ENCODE peak calls at places on chromosomes 13 and 19, in four cellular contexts. M is testis, U is neural crest cell, B is endothelial cell. S is an unnamed sample.

GRCh38 chr19:44846455-44847143 is 502 bp downstream of the NECTIN2 start:
- DNase-seq in U (peak), M (no peak), B (peak), S (no peak)

GRCh38 chr19:30785728-30786127 is 413.5 kb downstream of the ZNF536 start:
- DNase-seq in M (peak), B (no peak), U (no peak), S (no peak)

GRCh38 chr19:33066543-33066942 is 1.9 kb upstream of the RHPN2 start:
- DNase-seq in M (no peak), U (no peak), B (no peak), S (no peak)

GRCh38 chr19:1312732-1313694 is 27.3 kb downstream of the EFNA2 start:
- DNase-seq in M (no peak), U (no peak), B (no peak), S (peak)

GRCh38 chr19:40982594-40983101 is 8.4 kb upstream of the CYP2B6 start:
- DNase-seq in B (no peak), U (no peak), M (no peak), S (no peak)

GRCh38 chr13:99995503-99996176 is 14.1 kb downstream of the ZIC2 start:
- DNase-seq in U (no peak), M (no peak), B (no peak), S (no peak)

GRCh38 chr19:15216363-15216762 is 15.6 kb upstream of the NOTCH3 start:
- DNase-seq in M (no peak), B (no peak), U (no peak), S (no peak)

GRCh38 chr13:73874460-73874859 is 259.7 kb downstream of the KLF12 start:
- DNase-seq in B (no peak), U (no peak), M (no peak), S (no peak)

GRCh38 chr13:32530841-32531253 is 7.7 kb downstream of the N4BP2L2 start:
- DNase-seq in B (no peak), U (no peak), M (peak), S (no peak)

GRCh38 chr13:77907653-77908341 is 10.8 kb downstream of the EDNRB start:
- DNase-seq in B (no peak), U (no peak), M (no peak), S (no peak)

GRCh38 chr19:29967623-29968022 is 25.6 kb downstream of the URI1 start:
- DNase-seq in M (peak), B (no peak), U (no peak), S (peak)

GRCh38 chr19:51799311-51799997 is 4.5 kb downstream of the FPR3 start:
- DNase-seq in U (no peak), B (no peak), M (peak), S (peak)

GRCh38 chr13:73168993-73169401 is 110.2 kb downstream of the KLF5 start:
- DNase-seq in M (no peak), B (no peak), U (no peak), S (no peak)

GRCh38 chr19:55581145-55581827 is 638 bp upstream of the ZNF579 start:
- DNase-seq in M (peak), U (no peak), B (no peak), S (no peak)

GRCh38 chr19:52170304-52170703 is 1.1 kb downstream of the ZNF836 start:
- DNase-seq in B (no peak), U (no peak), M (no peak), S (no peak)

GRCh38 chr19:12015015-12015752 is 20.3 kb downstream of the ZNF433 start:
- DNase-seq in B (no peak), M (no peak), U (no peak), S (no peak)

GRCh38 chr13:41308241-41308640 is 2.8 kb upstream of the NAA16 start:
- DNase-seq in M (no peak), B (no peak), U (no peak), S (no peak)

GRCh38 chr19:17618919-17619318 is 63.5 kb downstream of the COLGALT1 start:
- DNase-seq in B (no peak), U (no peak), M (no peak), S (no peak)

GRCh38 chr13:23510979-23511735 is 59.1 kb upstream of the TNFRSF19 start:
- DNase-seq in B (peak), U (no peak), M (peak), S (peak)

GRCh38 chr19:10271543-10272086 is 695 bp downstream of the ICAM1 start:
- DNase-seq in M (no peak), B (no peak), U (no peak), S (no peak)

GRCh38 chr13:23739597-23739996 is 149.6 kb downstream of the MIPEP start:
- DNase-seq in U (no peak), B (no peak), M (no peak), S (no peak)

DNA sequence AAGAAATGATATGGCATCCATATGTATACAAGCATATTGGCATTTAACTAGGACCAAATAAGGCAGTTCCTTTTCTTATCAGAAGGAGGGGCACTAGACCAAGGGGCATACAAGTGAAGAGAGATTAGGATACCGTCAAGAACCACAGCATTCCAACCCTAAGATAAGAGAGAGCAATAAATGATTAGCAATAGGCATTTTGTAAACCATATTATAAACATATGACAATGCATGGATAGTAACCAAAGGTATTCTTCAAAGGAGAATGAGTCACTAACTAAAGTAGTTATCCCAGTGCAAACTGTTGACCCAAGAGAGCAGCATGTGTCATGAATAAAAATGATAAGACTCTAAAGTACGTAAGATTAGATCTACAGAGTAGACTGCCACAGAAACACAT is 500.9 kb upstream of the HTR2A start:
- DNase-seq in B (no peak), M (no peak), U (no peak), S (no peak)
- TF ChIP-seq CTCF in B (no peak), M (no peak), U (no peak), S (peak)

DNA sequence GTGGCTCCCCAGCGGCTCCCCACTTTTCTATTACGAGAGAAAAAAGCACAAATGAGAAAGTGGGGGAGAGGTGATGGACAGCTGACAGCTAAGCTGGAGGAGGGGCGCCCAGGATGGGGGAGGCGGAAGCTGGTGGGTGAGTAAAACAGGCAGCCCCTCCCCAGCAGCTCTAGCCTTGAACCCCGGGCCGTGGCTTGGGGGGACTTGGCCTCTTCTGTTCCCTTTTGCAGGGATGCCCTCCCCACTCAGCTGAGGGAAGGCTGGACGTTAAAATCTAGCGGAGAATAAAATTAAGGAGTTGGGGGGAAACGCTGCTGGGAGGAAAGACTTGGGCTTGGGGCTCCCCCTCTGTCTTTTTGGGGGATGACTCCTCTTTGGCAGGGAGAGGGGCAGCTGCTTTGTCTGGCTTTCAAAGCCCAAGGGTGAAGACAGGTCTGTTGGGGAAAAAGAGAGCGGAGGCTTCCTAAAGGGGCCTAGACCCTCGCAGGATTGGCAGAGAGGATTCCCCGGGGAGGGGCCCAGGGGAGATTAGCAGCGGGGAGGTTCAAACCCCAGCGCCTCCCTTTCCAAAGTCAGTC is 1.4 kb upstream of the SAMD1 start:
- DNase-seq in U (no peak), B (no peak), M (no peak), S (no peak)
- TF ChIP-seq CTCF in U (no peak), B (no peak), M (no peak), S (no peak)

GRCh38 chr13:20492641-20493040 is 33.0 kb downstream of the CRYL1 start:
- DNase-seq in M (peak), U (peak), B (peak), S (peak)
- TF ChIP-seq CTCF in M (peak), U (peak), B (peak), S (peak)

GRCh38 chr19:18846862-18847515 is 15.2 kb downstream of the UPF1 start:
- DNase-seq in B (peak), U (peak), M (peak), S (peak)

GRCh38 chr19:18845961-18846360 is 14.2 kb downstream of the UPF1 start:
- DNase-seq in M (no peak), B (no peak), U (no peak), S (no peak)

GRCh38 chr19:18849838-18850400 is 18.2 kb downstream of the UPF1 start:
- DNase-seq in M (no peak), B (no peak), U (no peak), S (no peak)

GRCh38 chr19:18848860-18849661 is 17.3 kb downstream of the UPF1 start:
- DNase-seq in M (peak), U (no peak), B (no peak), S (peak)

DNA sequence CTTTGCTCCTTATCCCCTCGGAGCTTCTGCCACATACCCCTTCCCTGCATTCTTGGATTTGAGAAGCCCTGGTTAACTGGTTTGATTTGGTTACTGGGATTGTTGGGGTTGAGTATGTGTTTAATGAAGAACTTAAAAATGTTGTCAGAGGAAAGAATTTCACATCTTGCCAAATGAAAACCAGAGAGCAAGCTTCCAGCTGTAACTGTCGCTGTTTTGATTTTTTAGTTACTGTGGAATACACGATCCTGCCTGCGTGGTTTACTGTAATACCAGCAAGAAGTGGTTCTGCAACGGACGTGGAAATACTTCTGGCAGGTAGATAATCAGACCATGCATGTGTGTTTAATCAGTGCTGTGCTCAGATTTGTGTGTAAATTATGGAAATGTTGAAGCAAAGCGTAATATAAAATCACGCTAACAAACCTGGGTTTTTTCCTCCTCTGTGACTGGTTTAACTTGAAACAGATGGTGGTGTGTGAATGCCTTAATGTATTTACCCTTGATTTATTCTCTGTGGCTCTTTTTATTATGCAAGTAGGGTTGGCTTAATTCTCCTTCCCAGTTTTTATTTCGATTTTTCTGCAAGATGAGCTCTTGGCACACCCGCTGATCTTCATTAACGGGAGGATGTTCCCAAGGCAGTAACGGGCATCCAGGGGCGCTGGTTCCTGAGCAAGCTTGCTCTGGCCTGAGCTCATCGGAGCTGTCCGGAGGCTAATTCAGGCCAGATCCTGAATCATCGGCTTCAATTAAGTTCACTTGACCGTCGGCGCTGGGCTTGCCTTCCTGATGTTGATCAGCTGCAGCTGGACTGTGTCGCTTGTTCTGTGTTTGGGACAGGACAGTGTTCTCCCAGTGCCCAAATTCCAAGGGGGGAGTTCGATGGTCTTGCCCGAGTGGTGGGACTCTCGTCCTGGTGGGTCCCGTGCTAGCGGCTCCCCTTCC is 16.0 kb downstream of the UPF1 start:
- DNase-seq in U (no peak), M (no peak), B (no peak), S (no peak)
- TF ChIP-seq CTCF in U (no peak), M (peak), B (no peak), S (no peak)